ENCODE peak calls at places on chromosomes 2 and 18, in five cellular contexts. E, N, C, G and B are unnamed samples. For H3K9me3 and H3K4me1, the result is how much of the 10 kb centered on the place peaks cover.

GRCh38 chr18:10074122-10074521 is 160.3 kb downstream of the VAPA start:
- DNase-seq in E (no peak), N (no peak), C (no peak), G (no peak), B (no peak)

GRCh38 chr2:223058952-223059716 is 7.1 kb downstream of the KCNE4 start:
- DNase-seq in E (no peak), N (no peak), C (peak), G (no peak), B (no peak)

GRCh38 chr2:27185331-27186026 is 26.4 kb upstream of the ATRAID start:
- DNase-seq in E (no peak), N (no peak), C (no peak), G (no peak), B (peak)

GRCh38 chr2:206616141-206616540 is 26.1 kb upstream of the FAM237A start:
- DNase-seq in E (no peak), N (no peak), C (peak), G (no peak), B (no peak)

GRCh38 chr2:43950383-43951008 is 45.3 kb downstream of the LRPPRC start:
- DNase-seq in E (no peak), N (no peak), C (peak), G (no peak), B (no peak)

GRCh38 chr2:96529376-96530143 is 7.0 kb upstream of the ARID5A start:
- DNase-seq in E (no peak), N (peak), C (no peak), G (no peak), B (no peak)

GRCh38 chr2:219002395-219003266 is 9.4 kb upstream of the CRYBA2 start:
- DNase-seq in E (no peak), N (peak), C (peak), G (no peak), B (peak)

GRCh38 chr2:32564417-32565035 is 63.3 kb upstream of the TTC27 start:
- DNase-seq in E (no peak), N (no peak), C (no peak), G (no peak), B (no peak)

GRCh38 chr2:75589344-75590105 is 28.8 kb upstream of the EVA1A start:
- DNase-seq in E (no peak), N (no peak), C (no peak), G (no peak), B (no peak)

GRCh38 chr18:51278045-51278649 is 80.7 kb upstream of the MEX3C start:
- DNase-seq in E (no peak), N (no peak), C (peak), G (peak), B (no peak)

GRCh38 chr2:54617409-54617808 is 106.1 kb upstream of the EML6 start:
- DNase-seq in E (no peak), N (no peak), C (no peak), G (no peak), B (no peak)

GRCh38 chr2:54614815-54615214 is 108.6 kb upstream of the EML6 start:
- DNase-seq in E (no peak), N (no peak), C (no peak), G (no peak), B (no peak)

GRCh38 chr2:54613361-54613760 is 110.1 kb upstream of the EML6 start:
- DNase-seq in E (no peak), N (no peak), C (no peak), G (no peak), B (no peak)

GRCh38 chr2:54613794-54614257 is 109.6 kb upstream of the EML6 start:
- DNase-seq in E (no peak), N (no peak), C (peak), G (peak), B (no peak)

DNA sequence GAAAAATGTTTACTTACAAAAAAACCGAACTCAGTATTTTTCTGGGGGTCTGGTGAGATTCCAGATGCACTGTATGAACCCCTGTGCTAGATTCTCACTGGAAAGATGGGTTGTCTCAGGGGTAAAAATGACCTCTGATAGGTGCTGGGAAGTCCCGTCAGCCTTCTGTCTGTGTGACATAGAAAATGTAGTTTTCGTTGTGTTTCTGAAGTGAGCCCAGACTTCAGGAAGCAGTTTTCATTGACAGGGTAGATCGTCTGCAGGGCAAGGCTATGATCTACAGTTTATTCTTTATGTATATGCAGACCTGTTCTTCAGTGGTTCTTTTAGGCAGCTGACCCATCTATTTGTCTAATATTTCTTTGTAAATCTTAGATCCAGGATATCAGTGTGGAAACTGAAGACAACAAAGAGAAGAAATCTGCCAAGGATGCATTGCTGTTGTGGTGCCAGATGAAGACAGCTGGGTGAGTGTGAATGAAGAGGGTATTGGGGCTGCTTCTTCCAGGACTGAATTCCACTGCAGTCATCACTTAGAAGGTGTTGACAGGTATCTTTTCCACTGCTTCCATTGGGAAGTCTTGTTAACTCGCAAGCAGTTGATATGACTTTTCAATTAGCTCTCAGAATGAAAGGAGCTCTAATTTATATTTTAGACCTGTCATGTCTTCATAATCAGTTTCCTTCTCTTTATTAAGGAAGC is 107.5 kb upstream of the EML6 start:
- DNase-seq in E (no peak), N (no peak), C (no peak), G (no peak), B (no peak)
- H3K9me3 ChIP-seq in E (under half), N (under half), C (under half), G (under half), B (under half)

GRCh38 chr2:1789610-1790009 is 45.3 kb upstream of the PXDN start:
- DNase-seq in E (no peak), N (no peak), C (no peak), G (no peak), B (no peak)

GRCh38 chr2:1787799-1788477 is 43.6 kb upstream of the PXDN start:
- DNase-seq in E (no peak), N (no peak), C (no peak), G (no peak), B (no peak)

GRCh38 chr2:1790996-1791395 is 46.7 kb upstream of the PXDN start:
- DNase-seq in E (no peak), N (no peak), C (no peak), G (no peak), B (no peak)

GRCh38 chr2:1790473-1790872 is 46.2 kb upstream of the PXDN start:
- DNase-seq in E (no peak), N (no peak), C (no peak), G (no peak), B (no peak)

GRCh38 chr2:1788478-1788959 is 44.2 kb upstream of the PXDN start:
- DNase-seq in E (no peak), N (no peak), C (no peak), G (no peak), B (no peak)
- H3K4me1 ChIP-seq in E (under half), N (under half), C (under half), G (under half), B (under half)

GRCh38 chr2:20421336-20421987 is 25.4 kb upstream of the RHOB start:
- DNase-seq in E (no peak), N (no peak), C (no peak), G (no peak), B (no peak)

GRCh38 chr2:20423847-20424246 is 23.0 kb upstream of the RHOB start:
- DNase-seq in E (no peak), N (no peak), C (no peak), G (no peak), B (no peak)

GRCh38 chr2:20423376-20423775 is 23.5 kb upstream of the RHOB start:
- DNase-seq in E (no peak), N (no peak), C (no peak), G (no peak), B (no peak)

GRCh38 chr2:20421988-20422678 is 24.7 kb upstream of the RHOB start:
- DNase-seq in E (peak), N (peak), C (no peak), G (no peak), B (peak)

DNA sequence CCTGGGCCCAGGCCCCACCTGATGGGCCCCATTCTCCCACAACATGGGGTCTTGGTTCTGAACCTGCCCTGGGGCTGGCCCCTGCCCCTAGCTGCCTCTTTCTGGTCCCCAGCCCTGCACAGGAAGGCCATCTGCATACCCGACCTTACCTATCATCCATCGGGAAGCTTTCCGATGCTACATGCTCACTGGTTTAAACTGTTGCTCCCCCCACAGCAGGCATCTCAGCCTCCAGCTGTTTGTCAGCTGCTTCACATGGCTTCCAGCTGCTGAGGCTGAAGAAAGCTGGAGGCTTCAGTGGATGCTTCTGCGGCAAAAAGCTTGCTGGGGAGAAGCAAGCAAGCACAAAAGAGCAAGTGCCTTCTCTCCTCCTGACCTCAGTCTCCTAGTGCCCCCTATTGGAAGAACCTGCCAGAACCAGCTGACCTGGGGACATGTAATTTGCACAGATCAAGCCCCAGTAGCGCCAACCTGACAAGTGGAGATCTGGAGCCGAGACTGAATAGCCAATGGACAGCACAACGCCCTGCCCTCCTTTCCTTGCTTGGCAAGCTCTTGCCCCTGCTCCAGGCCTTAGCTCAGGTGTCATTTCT is 24.1 kb upstream of the RHOB start:
- DNase-seq in E (no peak), N (no peak), C (no peak), G (no peak), B (no peak)
- TF ChIP-seq CTCF in E (no peak), N (peak), C (no peak), G (no peak), B (no peak)

DNA sequence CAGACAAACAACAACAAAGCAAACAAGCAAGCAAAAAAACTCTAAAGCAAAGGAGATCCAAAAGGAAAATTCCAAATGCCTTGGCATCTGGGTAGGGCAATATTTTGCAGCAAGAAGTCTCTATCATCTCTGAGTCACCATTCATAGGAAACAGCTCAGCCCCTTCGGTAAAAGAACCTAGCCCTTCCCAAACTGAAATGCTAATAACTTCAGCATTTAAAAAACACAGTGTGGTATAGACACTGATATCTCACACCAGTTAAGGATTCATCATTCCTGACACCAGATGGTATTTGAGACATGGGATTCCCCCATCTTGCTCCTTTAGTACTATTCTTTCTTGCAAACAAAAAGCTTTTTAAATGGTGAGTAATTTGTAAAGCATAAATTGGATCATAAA is 491.8 kb downstream of the TXNL1 start:
- DNase-seq in E (no peak), N (no peak), C (no peak), G (no peak), B (no peak)
- H3K9me3 ChIP-seq in E (under half), N (under half), C (under half), G (under half), B (under half)

DNA sequence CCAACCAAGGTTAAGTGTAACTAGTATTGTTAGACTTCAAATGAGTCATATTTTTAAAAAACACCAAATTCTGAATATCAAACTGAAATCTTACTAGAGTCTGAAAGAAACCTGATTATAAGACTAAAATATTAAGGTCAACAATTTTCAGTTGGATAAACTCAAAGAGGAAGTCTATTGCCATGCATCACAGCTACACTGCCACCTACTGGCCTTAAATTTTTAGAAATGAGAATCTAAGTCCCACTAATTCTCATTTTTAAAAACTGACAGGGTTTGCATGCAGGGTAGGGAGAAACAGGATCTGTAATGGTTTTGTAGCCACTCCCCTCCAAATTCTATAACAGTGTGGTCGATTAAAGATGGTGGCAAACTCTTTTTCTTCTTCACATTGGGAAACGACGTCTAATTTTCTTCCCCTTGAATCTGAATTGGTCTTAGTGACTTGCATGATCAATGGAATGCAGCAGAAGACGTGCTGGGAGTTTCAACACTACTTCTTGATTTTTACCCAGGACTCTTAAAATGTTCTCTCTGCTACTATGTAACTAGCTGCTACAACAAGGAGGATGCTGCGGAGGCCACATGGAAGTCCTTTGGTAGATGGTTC is 176.1 kb upstream of the SESTD1 start:
- DNase-seq in E (no peak), N (no peak), C (no peak), G (no peak), B (no peak)
- H3K4me1 ChIP-seq in E (under half), N (under half), C (under half), G (under half), B (under half)

DNA sequence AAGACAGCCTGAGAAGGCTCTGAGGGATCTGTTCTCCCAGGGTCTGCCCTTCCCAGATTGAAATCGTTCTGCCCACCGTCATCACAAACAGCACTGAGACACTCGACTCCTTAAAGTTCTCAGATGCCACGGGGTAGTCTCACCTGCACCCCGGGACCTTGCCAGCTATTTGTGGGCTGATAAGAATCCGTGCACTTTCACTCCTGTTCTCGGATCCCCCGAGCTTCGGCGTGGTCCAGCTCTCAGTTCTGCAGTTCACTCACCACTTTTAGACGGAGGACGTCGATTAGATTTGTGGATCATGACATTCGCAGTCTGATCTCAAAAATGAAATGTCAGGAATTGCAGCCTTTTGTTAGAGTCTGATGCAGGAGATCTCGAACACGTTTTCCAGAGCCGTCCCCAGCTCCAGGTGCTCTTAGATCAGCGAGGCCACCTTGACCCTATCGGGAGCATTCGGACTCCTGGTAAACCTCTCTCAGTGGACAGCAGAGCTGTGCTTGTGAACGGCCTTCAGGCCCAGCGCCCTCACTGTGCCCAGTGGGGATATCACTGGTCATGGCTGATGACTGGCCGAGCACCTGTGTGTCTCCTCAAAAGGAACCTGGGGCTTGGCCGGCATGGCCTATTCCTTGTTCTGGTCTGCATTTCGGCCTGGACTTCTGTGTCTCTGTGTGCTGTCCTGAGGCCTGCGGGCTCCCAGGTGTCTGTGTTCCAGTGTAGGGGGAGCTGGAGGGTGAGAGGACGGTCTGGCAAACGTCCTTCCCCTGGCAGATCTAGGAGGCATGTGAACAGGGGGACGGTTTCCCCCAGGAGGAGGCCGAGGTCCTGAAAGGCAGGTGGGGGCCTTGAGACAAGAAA is 43.2 kb downstream of the TWIST2 start:
- DNase-seq in E (no peak), N (no peak), C (no peak), G (no peak), B (no peak)
- TF ChIP-seq CTCF in E (no peak), N (no peak), C (no peak), G (no peak), B (no peak)